ENCODE peak calls at places on chromosomes 13 and 19, in ten cellular contexts. One of them, this sample, is unnamed.

GRCh38 chr19:49696115-49696514 is 5.2 kb downstream of the CPT1C start:
- DNase-seq in neural progenitor cell: no peak
- DNase-seq in IMR-90: no peak
- DNase-seq in tibial artery: no peak
- DNase-seq in CD8-positive, alpha-beta T cell: no peak
- DNase-seq in fibroblast of lung: no peak
- DNase-seq in Peyer's patch: no peak
- DNase-seq in left lung: no peak
- DNase-seq in tibial nerve: no peak
- DNase-seq in esophagus squamous epithelium: no peak
- DNase-seq in this sample: no peak

GRCh38 chr13:80337706-80338105 is 3.2 kb downstream of the SPRY2 start:
- DNase-seq in neural progenitor cell: no peak
- DNase-seq in IMR-90: no peak
- DNase-seq in tibial artery: no peak
- DNase-seq in CD8-positive, alpha-beta T cell: no peak
- DNase-seq in fibroblast of lung: peak; percentile 33
- DNase-seq in Peyer's patch: no peak
- DNase-seq in left lung: no peak
- DNase-seq in tibial nerve: no peak
- DNase-seq in esophagus squamous epithelium: no peak
- DNase-seq in this sample: no peak

GRCh38 chr13:113622791-113623490 is 35.1 kb downstream of the ATP4B start:
- DNase-seq in neural progenitor cell: no peak
- DNase-seq in IMR-90: no peak
- DNase-seq in tibial artery: no peak
- DNase-seq in CD8-positive, alpha-beta T cell: no peak
- DNase-seq in fibroblast of lung: no peak
- DNase-seq in Peyer's patch: peak; percentile 31
- DNase-seq in left lung: no peak
- DNase-seq in tibial nerve: no peak
- DNase-seq in esophagus squamous epithelium: no peak
- DNase-seq in this sample: peak; percentile 7

GRCh38 chr13:71577127-71577526 is 289.9 kb downstream of the DACH1 start:
- DNase-seq in neural progenitor cell: no peak
- DNase-seq in IMR-90: no peak
- DNase-seq in tibial artery: no peak
- DNase-seq in CD8-positive, alpha-beta T cell: no peak
- DNase-seq in fibroblast of lung: peak; percentile 74
- DNase-seq in Peyer's patch: no peak
- DNase-seq in left lung: no peak
- DNase-seq in tibial nerve: no peak
- DNase-seq in esophagus squamous epithelium: no peak
- DNase-seq in this sample: no peak

GRCh38 chr19:19488041-19488874 is 27.1 kb downstream of the TSSK6 start:
- DNase-seq in neural progenitor cell: peak; percentile 24
- DNase-seq in IMR-90: no peak
- DNase-seq in tibial artery: no peak
- DNase-seq in CD8-positive, alpha-beta T cell: no peak
- DNase-seq in fibroblast of lung: peak; percentile 14
- DNase-seq in Peyer's patch: no peak
- DNase-seq in left lung: peak; percentile 50
- DNase-seq in tibial nerve: no peak
- DNase-seq in esophagus squamous epithelium: no peak
- DNase-seq in this sample: peak; percentile 62

GRCh38 chr19:3821857-3822364 is 35.7 kb upstream of the MATK start:
- DNase-seq in neural progenitor cell: peak; percentile 81
- DNase-seq in IMR-90: peak; percentile 10
- DNase-seq in tibial artery: peak; percentile 74
- DNase-seq in CD8-positive, alpha-beta T cell: peak; percentile 85
- DNase-seq in fibroblast of lung: no peak
- DNase-seq in Peyer's patch: peak; percentile 84
- DNase-seq in left lung: peak; percentile 95
- DNase-seq in tibial nerve: peak; percentile 40
- DNase-seq in esophagus squamous epithelium: no peak
- DNase-seq in this sample: peak; percentile 92

GRCh38 chr13:65656740-65657329 is 1573.3 kb downstream of the PCDH9 start:
- DNase-seq in neural progenitor cell: no peak
- DNase-seq in IMR-90: peak; percentile 30
- DNase-seq in tibial artery: no peak
- DNase-seq in CD8-positive, alpha-beta T cell: no peak
- DNase-seq in fibroblast of lung: peak; percentile 12
- DNase-seq in Peyer's patch: no peak
- DNase-seq in left lung: no peak
- DNase-seq in tibial nerve: no peak
- DNase-seq in esophagus squamous epithelium: no peak
- DNase-seq in this sample: no peak

GRCh38 chr13:29923554-29924481 is 73.4 kb upstream of the UBL3 start:
- DNase-seq in neural progenitor cell: peak; percentile 58
- DNase-seq in IMR-90: peak; percentile 99
- DNase-seq in tibial artery: peak; percentile 94
- DNase-seq in CD8-positive, alpha-beta T cell: peak; percentile 45
- DNase-seq in fibroblast of lung: peak; percentile 99
- DNase-seq in Peyer's patch: peak; percentile 86
- DNase-seq in left lung: peak; percentile 88
- DNase-seq in tibial nerve: peak; percentile 58
- DNase-seq in esophagus squamous epithelium: no peak
- DNase-seq in this sample: peak; percentile 93

GRCh38 chr13:112720814-112721197 is 31.0 kb downstream of the ATP11A start:
- DNase-seq in neural progenitor cell: no peak
- DNase-seq in IMR-90: no peak
- DNase-seq in tibial artery: no peak
- DNase-seq in CD8-positive, alpha-beta T cell: no peak
- DNase-seq in fibroblast of lung: no peak
- DNase-seq in Peyer's patch: peak; percentile 31
- DNase-seq in left lung: no peak
- DNase-seq in tibial nerve: no peak
- DNase-seq in esophagus squamous epithelium: no peak
- DNase-seq in this sample: no peak

GRCh38 chr19:3555653-3556422 is 1.5 kb downstream of the MFSD12 start:
- DNase-seq in neural progenitor cell: no peak
- DNase-seq in IMR-90: no peak
- DNase-seq in tibial artery: no peak
- DNase-seq in CD8-positive, alpha-beta T cell: no peak
- DNase-seq in fibroblast of lung: no peak
- DNase-seq in Peyer's patch: no peak
- DNase-seq in left lung: no peak
- DNase-seq in tibial nerve: no peak
- DNase-seq in esophagus squamous epithelium: no peak
- DNase-seq in this sample: no peak

GRCh38 chr19:5936308-5936980 is 22.4 kb downstream of the CAPS start:
- DNase-seq in neural progenitor cell: no peak
- DNase-seq in IMR-90: no peak
- DNase-seq in tibial artery: no peak
- DNase-seq in CD8-positive, alpha-beta T cell: no peak
- DNase-seq in fibroblast of lung: no peak
- DNase-seq in Peyer's patch: no peak
- DNase-seq in left lung: peak; percentile 27
- DNase-seq in tibial nerve: no peak
- DNase-seq in esophagus squamous epithelium: no peak
- DNase-seq in this sample: no peak

GRCh38 chr13:74272826-74273225 is 138.6 kb upstream of the KLF12 start:
- DNase-seq in neural progenitor cell: no peak
- DNase-seq in IMR-90: no peak
- DNase-seq in tibial artery: no peak
- DNase-seq in CD8-positive, alpha-beta T cell: no peak
- DNase-seq in fibroblast of lung: no peak
- DNase-seq in Peyer's patch: no peak
- DNase-seq in left lung: no peak
- DNase-seq in tibial nerve: no peak
- DNase-seq in esophagus squamous epithelium: no peak
- DNase-seq in this sample: no peak

GRCh38 chr19:45667620-45668341 is at the start of gene GIPR:
- DNase-seq in neural progenitor cell: peak; percentile 66
- DNase-seq in IMR-90: peak; percentile 38
- DNase-seq in tibial artery: no peak
- DNase-seq in CD8-positive, alpha-beta T cell: peak; percentile 36
- DNase-seq in fibroblast of lung: peak; percentile 14
- DNase-seq in Peyer's patch: peak; percentile 74
- DNase-seq in left lung: peak; percentile 89
- DNase-seq in tibial nerve: no peak
- DNase-seq in esophagus squamous epithelium: no peak
- DNase-seq in this sample: peak; percentile 67

DNA sequence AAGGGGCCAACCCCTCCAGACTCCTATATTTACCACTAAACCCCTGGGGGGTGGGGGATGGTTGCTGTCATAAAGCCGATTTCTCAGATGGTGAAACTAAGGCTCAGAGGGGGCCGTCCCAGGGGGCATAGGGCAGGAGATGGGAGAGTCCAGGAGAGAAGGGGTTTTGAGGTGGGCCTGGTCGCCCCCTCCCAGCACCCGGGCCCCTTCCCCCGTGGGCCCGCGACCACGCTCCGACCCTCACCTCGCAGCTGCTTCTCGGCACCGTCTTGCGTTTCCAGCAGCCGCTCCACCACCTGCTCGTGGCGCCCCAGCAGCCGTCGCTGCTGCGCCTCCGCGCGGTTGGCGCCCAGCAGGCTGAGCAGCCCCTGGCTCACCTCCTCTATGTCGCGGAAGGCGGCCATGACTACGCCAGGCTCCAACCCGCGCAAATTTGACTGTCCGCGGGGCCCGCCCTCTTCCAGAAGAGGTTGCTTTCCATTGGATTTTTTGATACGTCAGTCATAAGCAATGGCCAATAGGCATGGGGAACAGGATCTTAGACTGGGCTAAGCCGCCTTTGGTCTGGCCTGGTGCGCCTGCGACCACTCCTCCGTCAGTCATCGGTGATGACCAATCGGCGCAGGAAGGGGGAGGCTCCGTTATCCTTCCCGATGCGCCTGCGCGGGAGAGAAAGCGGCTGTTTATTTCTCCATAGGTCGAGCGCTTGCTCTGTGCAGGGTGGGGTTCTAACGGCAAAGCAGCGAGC is at the start of gene SPC24:
- DNase-seq in neural progenitor cell: peak; percentile 99
- DNase-seq in IMR-90: peak; percentile 99
- DNase-seq in tibial artery: peak; percentile 96
- DNase-seq in CD8-positive, alpha-beta T cell: peak; percentile 83
- DNase-seq in fibroblast of lung: peak; percentile 98
- DNase-seq in Peyer's patch: peak; percentile 92
- DNase-seq in left lung: peak; percentile 95
- DNase-seq in tibial nerve: peak; percentile 84
- DNase-seq in esophagus squamous epithelium: peak; percentile 48
- DNase-seq in this sample: peak; percentile 93
- H3K4me1 ChIP-seq in neural progenitor cell: peaks cover 8% of the 10 kb centered on the region
- H3K4me1 ChIP-seq in IMR-90: peaks cover 22% of the 10 kb centered on the region
- H3K4me1 ChIP-seq in tibial artery: peaks cover 81% of the 10 kb centered on the region
- H3K4me1 ChIP-seq in CD8-positive, alpha-beta T cell: peaks cover 13% of the 10 kb centered on the region
- H3K4me1 ChIP-seq in fibroblast of lung: peaks cover 20% of the 10 kb centered on the region
- H3K4me1 ChIP-seq in Peyer's patch: peaks cover 7% of the 10 kb centered on the region
- H3K4me1 ChIP-seq in left lung: peaks cover 14% of the 10 kb centered on the region
- H3K4me1 ChIP-seq in tibial nerve: no peaks in the 10 kb centered on the region
- H3K4me1 ChIP-seq in esophagus squamous epithelium: peaks cover 86% of the 10 kb centered on the region
- H3K4me1 ChIP-seq in this sample: no peaks in the 10 kb centered on the region

DNA sequence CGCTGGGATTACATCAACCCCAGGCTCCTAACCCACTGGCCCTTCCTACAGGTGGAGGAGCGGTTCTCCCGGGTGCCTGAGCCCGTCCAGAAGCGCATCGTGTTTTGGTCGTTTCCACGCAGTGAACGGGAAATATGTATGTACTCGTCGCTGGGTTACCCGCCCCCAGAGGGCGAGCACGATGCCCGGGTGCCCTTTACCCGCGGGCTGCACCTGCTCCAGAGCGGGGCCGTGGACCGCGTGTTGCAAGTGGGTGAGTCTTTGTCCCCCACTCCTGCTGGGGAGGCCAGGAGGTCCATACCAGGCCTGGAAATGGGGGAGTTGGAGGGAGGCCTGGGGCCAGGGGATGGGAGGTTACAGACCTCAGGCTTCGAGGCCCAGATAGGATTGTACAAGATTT is 4.4 kb downstream of the ZSWIM4 start:
- DNase-seq in neural progenitor cell: no peak
- DNase-seq in IMR-90: no peak
- DNase-seq in tibial artery: no peak
- DNase-seq in CD8-positive, alpha-beta T cell: no peak
- DNase-seq in fibroblast of lung: no peak
- DNase-seq in Peyer's patch: no peak
- DNase-seq in left lung: no peak
- DNase-seq in tibial nerve: no peak
- DNase-seq in esophagus squamous epithelium: no peak
- DNase-seq in this sample: no peak
- H3K4me1 ChIP-seq in neural progenitor cell: no peaks in the 10 kb centered on the region
- H3K4me1 ChIP-seq in IMR-90: peaks cover 5% of the 10 kb centered on the region
- H3K4me1 ChIP-seq in tibial artery: peaks cover 35% of the 10 kb centered on the region
- H3K4me1 ChIP-seq in CD8-positive, alpha-beta T cell: peaks cover 18% of the 10 kb centered on the region
- H3K4me1 ChIP-seq in fibroblast of lung: peaks cover 7% of the 10 kb centered on the region
- H3K4me1 ChIP-seq in Peyer's patch: peaks cover 15% of the 10 kb centered on the region
- H3K4me1 ChIP-seq in left lung: peaks cover 16% of the 10 kb centered on the region
- H3K4me1 ChIP-seq in tibial nerve: no peaks in the 10 kb centered on the region
- H3K4me1 ChIP-seq in esophagus squamous epithelium: peaks cover 63% of the 10 kb centered on the region
- H3K4me1 ChIP-seq in this sample: peaks cover 9% of the 10 kb centered on the region

GRCh38 chr13:33272531-33273124 is 12.9 kb downstream of the STARD13 start:
- DNase-seq in neural progenitor cell: no peak
- DNase-seq in IMR-90: no peak
- DNase-seq in tibial artery: no peak
- DNase-seq in CD8-positive, alpha-beta T cell: no peak
- DNase-seq in fibroblast of lung: peak; percentile 39
- DNase-seq in Peyer's patch: no peak
- DNase-seq in left lung: no peak
- DNase-seq in tibial nerve: no peak
- DNase-seq in esophagus squamous epithelium: no peak
- DNase-seq in this sample: no peak
- H3K4me1 ChIP-seq in neural progenitor cell: no peaks in the 10 kb centered on the region
- H3K4me1 ChIP-seq in IMR-90: peaks cover 30% of the 10 kb centered on the region
- H3K4me1 ChIP-seq in tibial artery: peaks cover 81% of the 10 kb centered on the region
- H3K4me1 ChIP-seq in CD8-positive, alpha-beta T cell: no peaks in the 10 kb centered on the region
- H3K4me1 ChIP-seq in fibroblast of lung: peaks cover 24% of the 10 kb centered on the region
- H3K4me1 ChIP-seq in Peyer's patch: no peaks in the 10 kb centered on the region
- H3K4me1 ChIP-seq in left lung: peaks cover 13% of the 10 kb centered on the region
- H3K4me1 ChIP-seq in tibial nerve: no peaks in the 10 kb centered on the region
- H3K4me1 ChIP-seq in esophagus squamous epithelium: peaks cover 66% of the 10 kb centered on the region
- H3K4me1 ChIP-seq in this sample: peaks cover 54% of the 10 kb centered on the region

DNA sequence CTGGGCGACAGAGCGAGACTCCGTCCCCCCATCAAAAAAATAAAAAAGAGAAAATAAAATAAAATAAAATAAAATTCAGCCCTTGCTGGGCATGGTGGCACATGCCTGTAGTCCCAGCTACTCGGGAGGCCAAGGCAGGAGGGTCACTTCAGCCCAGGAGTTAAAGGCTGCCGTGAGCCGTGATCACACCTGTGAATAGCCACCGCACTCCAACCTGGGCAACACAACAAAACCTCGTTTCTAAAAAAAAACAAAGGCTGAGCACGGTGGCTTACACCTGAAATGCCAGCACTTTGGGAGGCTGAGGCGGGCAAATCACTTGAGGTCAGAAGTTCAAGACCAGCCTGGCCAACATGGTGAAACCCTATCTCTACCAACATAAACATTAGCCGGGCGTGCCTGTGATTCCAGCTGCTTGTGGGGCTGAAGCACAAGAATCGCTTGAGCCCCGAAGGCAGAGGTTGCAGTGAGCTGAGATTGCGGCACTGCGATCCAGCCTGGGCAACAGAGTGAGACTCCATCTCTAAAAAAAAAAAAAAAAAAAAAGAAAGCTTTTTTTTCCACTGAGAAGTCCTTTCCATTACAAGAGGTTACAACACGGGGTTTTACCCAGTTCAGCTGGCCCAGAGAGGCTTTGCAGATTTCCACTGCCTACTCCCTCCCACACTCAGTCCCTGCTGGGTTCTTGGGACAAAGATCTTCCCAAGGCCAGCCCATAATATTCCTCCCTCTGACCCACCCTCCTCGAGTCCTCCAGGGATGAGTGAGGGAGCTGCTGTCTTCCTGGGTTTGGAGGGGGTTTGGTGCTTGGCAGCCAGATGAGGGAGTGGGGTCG is 6.4 kb downstream of the ANGPTL4 start:
- DNase-seq in neural progenitor cell: no peak
- DNase-seq in IMR-90: no peak
- DNase-seq in tibial artery: no peak
- DNase-seq in CD8-positive, alpha-beta T cell: no peak
- DNase-seq in fibroblast of lung: no peak
- DNase-seq in Peyer's patch: peak; percentile 34
- DNase-seq in left lung: no peak
- DNase-seq in tibial nerve: peak; percentile 56
- DNase-seq in esophagus squamous epithelium: no peak
- DNase-seq in this sample: peak; percentile 15
- H3K4me1 ChIP-seq in neural progenitor cell: peaks cover 10% of the 10 kb centered on the region
- H3K4me1 ChIP-seq in IMR-90: peaks cover 20% of the 10 kb centered on the region
- H3K4me1 ChIP-seq in tibial artery: peaks cover 30% of the 10 kb centered on the region
- H3K4me1 ChIP-seq in CD8-positive, alpha-beta T cell: no peaks in the 10 kb centered on the region
- H3K4me1 ChIP-seq in fibroblast of lung: peaks cover 14% of the 10 kb centered on the region
- H3K4me1 ChIP-seq in Peyer's patch: no peaks in the 10 kb centered on the region
- H3K4me1 ChIP-seq in left lung: peaks cover 10% of the 10 kb centered on the region
- H3K4me1 ChIP-seq in tibial nerve: no peaks in the 10 kb centered on the region
- H3K4me1 ChIP-seq in esophagus squamous epithelium: peaks cover 42% of the 10 kb centered on the region
- H3K4me1 ChIP-seq in this sample: peaks cover 28% of the 10 kb centered on the region

This sample was measured in pancreas.